ENCODE peak calls at places on chromosomes 5 and 9, in ten cellular contexts. T is fibroblast of lung, V is OCI-LY7, P is brain microvascular endothelial cell, K is tibial artery, H is cardiac muscle cell, I is psoas muscle, O is tibial nerve, J is thoracic aorta, S is HepG2. L is an unnamed sample. For H3K36me3, the result is how much of the 10 kb centered on the place peaks cover.

GRCh38 chr9:77384406-77384805 is 207.1 kb downstream of the VPS13A start:
- DNase-seq in T (peak), V (no peak), P (no peak), K (no peak), H (no peak), I (no peak), O (no peak), J (no peak), S (no peak), L (no peak)

GRCh38 chr9:95769473-95769872 is 106.0 kb upstream of the ERCC6L2 start:
- DNase-seq in T (no peak), V (no peak), P (no peak), K (no peak), H (no peak), I (no peak), O (no peak), J (no peak), S (no peak), L (no peak)

GRCh38 chr9:124262596-124263045 is 4.9 kb downstream of the NEK6 start:
- DNase-seq in T (no peak), V (no peak), P (no peak), K (no peak), H (no peak), I (no peak), O (no peak), J (no peak), S (no peak), L (no peak)

GRCh38 chr5:74092761-74093160 is 466.8 kb downstream of the ARHGEF28 start:
- DNase-seq in T (no peak), V (no peak), P (no peak), K (no peak), H (no peak), I (no peak), O (no peak), J (no peak), S (no peak), L (no peak)

GRCh38 chr5:169978744-169979143 is 1.6 kb downstream of the INSYN2B start:
- DNase-seq in T (no peak), V (no peak), P (no peak), K (no peak), H (no peak), I (no peak), O (no peak), J (no peak), S (no peak), L (no peak)

GRCh38 chr5:43174586-43174985 is 17.4 kb upstream of the NIM1K start:
- DNase-seq in T (no peak), V (no peak), P (no peak), K (no peak), H (no peak), I (no peak), O (no peak), J (no peak), S (no peak), L (no peak)

GRCh38 chr5:154714271-154714986 is 40.7 kb upstream of the LARP1 start:
- DNase-seq in T (peak), V (no peak), P (peak), K (no peak), H (no peak), I (no peak), O (no peak), J (no peak), S (peak), L (no peak)

GRCh38 chr5:65832603-65833228 is 93.7 kb upstream of the ERBIN start:
- DNase-seq in T (no peak), V (no peak), P (no peak), K (no peak), H (no peak), I (no peak), O (no peak), J (no peak), S (no peak), L (no peak)

GRCh38 chr5:13994606-13995336 is 50.3 kb upstream of the DNAH5 start:
- DNase-seq in T (peak), V (no peak), P (no peak), K (no peak), H (no peak), I (no peak), O (no peak), J (no peak), S (no peak), L (no peak)

GRCh38 chr5:150058480-150059126 is 27.8 kb downstream of the CSF1R start:
- DNase-seq in T (peak), V (no peak), P (peak), K (peak), H (no peak), I (no peak), O (peak), J (no peak), S (no peak), L (no peak)

GRCh38 chr9:6965566-6965965 is 207.8 kb downstream of the KDM4C start:
- DNase-seq in T (no peak), V (no peak), P (no peak), K (no peak), H (no peak), I (no peak), O (no peak), J (no peak), S (no peak), L (no peak)

GRCh38 chr5:120382813-120383212 is 81.3 kb upstream of the PRR16 start:
- DNase-seq in T (no peak), V (no peak), P (no peak), K (no peak), H (no peak), I (no peak), O (no peak), J (no peak), S (no peak), L (no peak)

GRCh38 chr5:119353686-119354366 is 2.0 kb upstream of the TNFAIP8 start:
- DNase-seq in T (no peak), V (peak), P (no peak), K (no peak), H (no peak), I (no peak), O (no peak), J (no peak), S (no peak), L (peak)

GRCh38 chr5:31987985-31988710 is 186.0 kb downstream of the GOLPH3 start:
- DNase-seq in T (peak), V (no peak), P (peak), K (no peak), H (no peak), I (no peak), O (no peak), J (no peak), S (no peak), L (no peak)

GRCh38 chr5:112533315-112533867 is 114.3 kb upstream of the EPB41L4A start:
- DNase-seq in T (no peak), V (peak), P (no peak), K (no peak), H (no peak), I (no peak), O (no peak), J (no peak), S (peak), L (no peak)

GRCh38 chr5:160061770-160062169 is 52.8 kb downstream of the TTC1 start:
- DNase-seq in T (no peak), V (no peak), P (no peak), K (no peak), H (no peak), I (no peak), O (no peak), J (no peak), S (no peak), L (no peak)

GRCh38 chr5:133947431-133947841 is 21.0 kb downstream of the C5orf15 start:
- DNase-seq in T (peak), V (no peak), P (no peak), K (no peak), H (no peak), I (no peak), O (no peak), J (no peak), S (no peak), L (no peak)

GRCh38 chr9:71249729-71250317 is 128.4 kb upstream of the TRPM3 start:
- DNase-seq in T (peak), V (peak), P (peak), K (no peak), H (peak), I (no peak), O (peak), J (no peak), S (peak), L (no peak)

GRCh38 chr5:168159425-168159824 is 132.0 kb upstream of the WWC1 start:
- DNase-seq in T (no peak), V (peak), P (no peak), K (peak), H (peak), I (no peak), O (no peak), J (no peak), S (no peak), L (peak)

GRCh38 chr5:76074487-76074886 is 8.7 kb upstream of the SV2C start:
- DNase-seq in T (no peak), V (peak), P (no peak), K (no peak), H (peak), I (no peak), O (no peak), J (no peak), S (peak), L (no peak)
- TF ChIP-seq CTCF in T (no peak), V (peak), P (peak), K (no peak), H (no peak), I (no peak), O (peak), J (no peak), S (peak), L (peak)

GRCh38 chr9:107316795-107317661 is 33.9 kb downstream of the RAD23B start:
- DNase-seq in T (no peak), V (no peak), P (no peak), K (no peak), H (no peak), I (no peak), O (no peak), J (no peak), S (peak), L (no peak)
- H3K36me3 ChIP-seq in T (under half), V (half or more), P (half or more), K (under half), H (under half), I (under half), O (under half), J (under half), S (half or more), L (under half)

GRCh38 chr5:10158886-10159285 is 90.8 kb downstream of the ATPSCKMT start:
- DNase-seq in T (no peak), V (no peak), P (no peak), K (no peak), H (no peak), I (no peak), O (no peak), J (no peak), S (no peak), L (no peak)

GRCh38 chr5:10153394-10153793 is 96.3 kb downstream of the ATPSCKMT start:
- DNase-seq in T (no peak), V (no peak), P (no peak), K (no peak), H (no peak), I (no peak), O (no peak), J (no peak), S (no peak), L (no peak)

GRCh38 chr5:10161778-10162177 is 87.9 kb downstream of the ATPSCKMT start:
- DNase-seq in T (no peak), V (no peak), P (no peak), K (no peak), H (no peak), I (no peak), O (no peak), J (no peak), S (no peak), L (no peak)

GRCh38 chr5:10162468-10162867 is 87.2 kb downstream of the ATPSCKMT start:
- DNase-seq in T (no peak), V (no peak), P (no peak), K (no peak), H (peak), I (no peak), O (no peak), J (no peak), S (no peak), L (no peak)

DNA sequence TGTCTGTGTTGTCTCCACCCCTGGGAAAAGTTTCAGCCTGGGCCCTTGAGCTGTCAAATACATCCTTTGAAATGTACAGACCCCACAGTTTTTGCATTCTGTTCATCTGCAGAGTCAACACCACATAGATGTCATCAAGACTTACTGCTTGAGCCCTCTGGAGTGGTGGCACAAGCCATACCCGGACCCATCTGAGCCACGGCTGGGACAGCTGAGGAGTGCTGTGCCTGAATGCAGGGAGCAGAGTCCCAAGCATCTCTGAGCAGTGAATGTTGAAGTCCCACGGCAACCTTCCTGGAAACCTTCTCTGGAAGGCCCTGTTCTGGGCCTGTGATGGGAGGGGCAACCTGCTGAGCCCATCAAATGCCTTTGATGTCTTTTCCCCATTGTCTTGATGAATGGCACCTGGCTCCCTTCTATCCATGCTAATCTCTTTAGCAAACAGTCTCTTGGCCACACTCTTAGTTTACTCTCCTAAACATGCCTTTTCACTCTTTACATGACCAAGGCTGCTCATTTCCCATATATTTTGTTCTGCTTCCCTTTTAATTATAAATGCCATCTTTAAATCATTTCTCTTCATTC is 92.5 kb downstream of the ATPSCKMT start:
- DNase-seq in T (no peak), V (no peak), P (no peak), K (no peak), H (no peak), I (no peak), O (no peak), J (no peak), S (peak), L (no peak)
- H3K4me3 ChIP-seq in T (no peak), V (no peak), P (no peak), K (no peak), H (no peak), I (no peak), O (no peak), J (no peak), S (no peak), L (no peak)

GRCh38 chr9:133999866-134000265 is 7.7 kb upstream of the VAV2 start:
- DNase-seq in T (no peak), V (no peak), P (no peak), K (no peak), H (no peak), I (no peak), O (no peak), J (no peak), S (no peak), L (no peak)
- TF ChIP-seq CTCF in T (no peak), V (no peak), P (no peak), K (no peak), H (no peak), I (no peak), O (no peak), J (no peak), S (peak), L (no peak)

GRCh38 chr9:93555370-93555769 is 21.0 kb upstream of the PHF2 start:
- DNase-seq in T (no peak), V (no peak), P (no peak), K (no peak), H (no peak), I (no peak), O (no peak), J (no peak), S (no peak), L (no peak)

GRCh38 chr9:93562157-93562556 is 14.2 kb upstream of the PHF2 start:
- DNase-seq in T (no peak), V (no peak), P (no peak), K (no peak), H (no peak), I (no peak), O (no peak), J (no peak), S (no peak), L (no peak)

GRCh38 chr9:93560991-93561390 is 15.4 kb upstream of the PHF2 start:
- DNase-seq in T (no peak), V (no peak), P (no peak), K (no peak), H (no peak), I (no peak), O (no peak), J (no peak), S (no peak), L (no peak)

GRCh38 chr9:93558503-93558902 is 17.9 kb upstream of the PHF2 start:
- DNase-seq in T (no peak), V (no peak), P (no peak), K (no peak), H (no peak), I (no peak), O (no peak), J (no peak), S (no peak), L (no peak)

GRCh38 chr9:93557366-93558137 is 18.8 kb upstream of the PHF2 start:
- DNase-seq in T (no peak), V (no peak), P (no peak), K (no peak), H (no peak), I (no peak), O (no peak), J (no peak), S (no peak), L (no peak)
- H3K36me3 ChIP-seq in T (under half), V (half or more), P (half or more), K (half or more), H (under half), I (under half), O (under half), J (under half), S (half or more), L (under half)

GRCh38 chr5:1946776-1947175 is 64.1 kb upstream of the IRX4 start:
- DNase-seq in T (no peak), V (no peak), P (no peak), K (no peak), H (peak), I (no peak), O (no peak), J (no peak), S (no peak), L (no peak)

GRCh38 chr5:1948111-1948510 is 65.4 kb upstream of the IRX4 start:
- DNase-seq in T (no peak), V (no peak), P (no peak), K (no peak), H (peak), I (no peak), O (no peak), J (no peak), S (no peak), L (no peak)

GRCh38 chr5:1950096-1950707 is 67.5 kb upstream of the IRX4 start:
- DNase-seq in T (no peak), V (no peak), P (no peak), K (no peak), H (no peak), I (no peak), O (no peak), J (no peak), S (no peak), L (no peak)

GRCh38 chr5:1949253-1949652 is 66.5 kb upstream of the IRX4 start:
- DNase-seq in T (no peak), V (no peak), P (no peak), K (no peak), H (no peak), I (no peak), O (no peak), J (no peak), S (no peak), L (no peak)

GRCh38 chr5:1948663-1949191 is 66.0 kb upstream of the IRX4 start:
- DNase-seq in T (no peak), V (no peak), P (no peak), K (no peak), H (no peak), I (peak), O (no peak), J (no peak), S (no peak), L (no peak)
- H3K4me3 ChIP-seq in T (no peak), V (no peak), P (no peak), K (no peak), H (no peak), I (no peak), O (no peak), J (no peak), S (no peak), L (no peak)